ENCODE peak calls at places on chromosomes 16 and 17, in four cellular contexts. U is H1; R is naive thymus-derived CD4-positive, alpha-beta T cell; X is effector memory CD4-positive, alpha-beta T cell. B is an unnamed sample.

GRCh38 chr17:1905190-1905919 is 75.5 kb downstream of the RPA1 start:
- DNase-seq in U (no peak), R (no peak), X (no peak), B (no peak)

GRCh38 chr16:56882077-56882476 is 17.1 kb downstream of the SLC12A3 start:
- DNase-seq in U (no peak), R (no peak), X (no peak), B (no peak)

GRCh38 chr16:54707813-54708212 is 222.9 kb upstream of the IRX5 start:
- DNase-seq in U (no peak), R (no peak), X (no peak), B (no peak)

GRCh38 chr16:64898159-64898558 is 223.7 kb downstream of the CDH11 start:
- DNase-seq in U (no peak), R (no peak), X (no peak), B (no peak)

GRCh38 chr17:51029142-51029541 is 91.5 kb downstream of the SPAG9 start:
- DNase-seq in U (no peak), R (no peak), X (no peak), B (no peak)

GRCh38 chr16:64181526-64181925 is 940.3 kb downstream of the CDH11 start:
- DNase-seq in U (no peak), R (no peak), X (no peak), B (no peak)

GRCh38 chr17:8124350-8125195 is 667 bp upstream of the HES7 start:
- DNase-seq in U (peak; percentile 55), R (no peak), X (no peak), B (no peak)

GRCh38 chr16:86072328-86073102 is 173.6 kb downstream of the IRF8 start:
- DNase-seq in U (peak; percentile 80), R (no peak), X (no peak), B (peak; percentile 27)

GRCh38 chr16:79047337-79047736 is 553.2 kb downstream of the MAF start:
- DNase-seq in U (no peak), R (no peak), X (no peak), B (no peak)

GRCh38 chr16:53100889-53101288 is 46.1 kb downstream of the CHD9 start:
- DNase-seq in U (no peak), R (no peak), X (no peak), B (no peak)

GRCh38 chr17:68290268-68290954 is 516 bp downstream of the SLC16A6 start:
- DNase-seq in U (peak; percentile 71), R (peak; percentile 71), X (peak; percentile 67), B (peak; percentile 79)

GRCh38 chr16:14015017-14015416 is 56.1 kb upstream of the MRTFB start:
- DNase-seq in U (no peak), R (no peak), X (no peak), B (no peak)

GRCh38 chr17:77018504-77018903 is 122.3 kb upstream of the SEC14L1 start:
- DNase-seq in U (no peak), R (no peak), X (no peak), B (no peak)

GRCh38 chr16:19929062-19929511 is 44.4 kb upstream of the GPRC5B start:
- DNase-seq in U (no peak), R (no peak), X (no peak), B (no peak)

GRCh38 chr16:35664091-35664693 is 2204.8 kb downstream of the TP53TG3F start:
- DNase-seq in U (no peak), R (no peak), X (no peak), B (no peak)

GRCh38 chr17:72187544-72187943 is 66.7 kb downstream of the SOX9 start:
- DNase-seq in U (no peak), R (no peak), X (no peak), B (no peak)

GRCh38 chr16:67163164-67163902 is 1.2 kb upstream of the HSF4 start:
- DNase-seq in U (peak; percentile 73), R (no peak), X (no peak), B (no peak)

GRCh38 chr16:65125871-65126270 is 4.0 kb upstream of the CDH11 start:
- DNase-seq in U (no peak), R (no peak), X (no peak), B (no peak)

GRCh38 chr17:75763613-75764416 is 1.2 kb downstream of the GALK1 start:
- DNase-seq in U (no peak), R (no peak), X (no peak), B (no peak)

GRCh38 chr16:30116291-30117207 is 3.2 kb upstream of the GDPD3 start:
- DNase-seq in U (no peak), R (no peak), X (no peak), B (no peak)

GRCh38 chr16:51139568-51139967 is 11.5 kb downstream of the SALL1 start:
- DNase-seq in U (peak; percentile 23), R (no peak), X (no peak), B (no peak)

GRCh38 chr16:154223-155030 is 2.0 kb downstream of the HBZ start:
- DNase-seq in U (peak; percentile 81), R (no peak), X (no peak), B (no peak)

GRCh38 chr17:57379237-57380054 is 123.1 kb downstream of the MSI2 start:
- DNase-seq in U (no peak), R (no peak), X (no peak), B (no peak)

GRCh38 chr16:3131755-3132377 is 3.0 kb upstream of the ZNF213 start:
- DNase-seq in U (peak; percentile 85), R (no peak), X (no peak), B (peak; percentile 39)

GRCh38 chr17:36727577-36727976 is 126.2 kb downstream of the MRM1 start:
- DNase-seq in U (no peak), R (no peak), X (no peak), B (no peak)

GRCh38 chr17:19753661-19754463 is 5.8 kb upstream of the ALDH3A1 start:
- DNase-seq in U (no peak), R (no peak), X (no peak), B (no peak)

GRCh38 chr17:64202683-64203430 is 60.2 kb downstream of the TEX2 start:
- DNase-seq in U (no peak), R (no peak), X (no peak), B (no peak)

GRCh38 chr17:29706045-29706431 is 83.3 kb upstream of the CORO6 start:
- DNase-seq in U (no peak), R (no peak), X (no peak), B (no peak)
- H3K4me3 ChIP-seq in U (no peak overlapping the region), R (peak overlapping the region; percentile 56), X (peak overlapping the region; percentile 2), B (peak overlapping the region; percentile 12)

GRCh38 chr17:80261895-80262279 is 1.2 kb downstream of the RNF213 start:
- DNase-seq in U (no peak), R (no peak), X (no peak), B (no peak)
- H3K27ac ChIP-seq in U (peak overlapping the region; percentile 93), R (peak overlapping the region; percentile 93), X (peak overlapping the region; percentile 88), B (peak overlapping the region; percentile 74)

GRCh38 chr17:31321481-31321880 is at the start of gene EVI2A:
- DNase-seq in U (no peak), R (peak; percentile 89), X (peak; percentile 72), B (peak; percentile 91)

GRCh38 chr17:31318298-31319190 is 2.9 kb downstream of the EVI2A start:
- DNase-seq in U (no peak), R (peak; percentile 67), X (peak; percentile 66), B (peak; percentile 12)

GRCh38 chr17:31319253-31319661 is 2.2 kb downstream of the EVI2A start:
- DNase-seq in U (no peak), R (peak; percentile 52), X (no peak), B (no peak)

GRCh38 chr17:31320791-31321190 is 631 bp downstream of the EVI2A start:
- DNase-seq in U (no peak), R (no peak), X (no peak), B (no peak)

DNA sequence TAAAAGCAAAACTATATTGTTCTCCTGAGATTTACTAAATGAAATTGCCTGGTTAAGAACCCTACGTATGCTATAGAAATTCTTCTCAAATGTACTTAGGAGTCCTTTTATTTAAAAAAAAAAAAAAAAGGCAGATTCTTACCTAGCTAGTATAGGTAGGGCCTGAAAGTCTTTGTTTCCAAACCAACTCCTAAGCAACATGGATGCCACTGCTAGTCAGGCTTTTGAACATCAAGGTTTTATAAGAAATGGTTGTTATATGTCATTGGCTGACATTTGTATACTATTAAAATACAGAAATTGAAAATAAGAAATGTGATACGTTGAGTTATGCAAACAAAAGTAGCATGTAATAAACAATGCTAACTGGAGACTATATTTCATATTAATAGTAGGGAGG is 1.2 kb downstream of the EVI2A start:
- DNase-seq in U (no peak), R (no peak), X (no peak), B (no peak)
- H3K4me3 ChIP-seq in U (no peak overlapping the region), R (peak overlapping the region; percentile 66), X (peak overlapping the region; percentile 72), B (peak overlapping the region; percentile 83)

GRCh38 chr16:5026664-5027063 is 7.1 kb downstream of the NAGPA start:
- DNase-seq in U (no peak), R (no peak), X (no peak), B (no peak)

GRCh38 chr16:5027086-5027485 is 6.6 kb downstream of the NAGPA start:
- DNase-seq in U (no peak), R (no peak), X (no peak), B (no peak)

GRCh38 chr16:5025171-5025632 is 8.5 kb downstream of the NAGPA start:
- DNase-seq in U (peak; percentile 86), R (no peak), X (no peak), B (no peak)

GRCh38 chr16:5022521-5022920 is 11.2 kb downstream of the NAGPA start:
- DNase-seq in U (no peak), R (no peak), X (no peak), B (no peak)

DNA sequence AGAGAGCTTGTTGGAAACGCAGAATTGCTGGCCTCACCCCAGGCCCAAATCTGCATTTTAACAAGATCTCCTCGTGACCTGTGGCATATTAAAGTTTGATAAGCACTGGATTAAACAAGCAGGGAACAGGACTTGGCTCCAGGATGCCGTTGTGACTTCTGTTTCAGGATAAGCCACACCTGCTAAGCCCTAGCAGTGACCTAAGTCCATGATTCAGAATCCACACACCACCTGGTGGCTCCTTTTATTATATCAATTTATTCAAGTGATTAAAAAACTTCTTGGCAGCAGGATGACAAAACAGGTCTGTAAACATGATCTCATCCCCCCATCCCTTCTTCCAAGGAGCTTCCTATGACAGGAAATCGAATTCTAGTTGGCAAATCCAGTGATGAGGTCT is 9.1 kb downstream of the NAGPA start:
- DNase-seq in U (no peak), R (no peak), X (no peak), B (no peak)
- H3K27ac ChIP-seq in U (no peak overlapping the region), R (no peak overlapping the region), X (no peak overlapping the region), B (no peak overlapping the region)

GRCh38 chr17:55577011-55577586 is 65.8 kb upstream of the SMIM36 start:
- DNase-seq in U (no peak), R (peak; percentile 52), X (no peak), B (no peak)
- H3K4me3 ChIP-seq in U (no peak overlapping the region), R (peak overlapping the region; percentile 49), X (peak overlapping the region; percentile 60), B (peak overlapping the region; percentile 49)

GRCh38 chr16:46620265-46621005 is 744 bp downstream of the SHCBP1 start:
- DNase-seq in U (no peak), R (no peak), X (no peak), B (no peak)
- H3K27ac ChIP-seq in U (peak overlapping the region; percentile 64), R (no peak overlapping the region), X (no peak overlapping the region), B (no peak overlapping the region)

DNA sequence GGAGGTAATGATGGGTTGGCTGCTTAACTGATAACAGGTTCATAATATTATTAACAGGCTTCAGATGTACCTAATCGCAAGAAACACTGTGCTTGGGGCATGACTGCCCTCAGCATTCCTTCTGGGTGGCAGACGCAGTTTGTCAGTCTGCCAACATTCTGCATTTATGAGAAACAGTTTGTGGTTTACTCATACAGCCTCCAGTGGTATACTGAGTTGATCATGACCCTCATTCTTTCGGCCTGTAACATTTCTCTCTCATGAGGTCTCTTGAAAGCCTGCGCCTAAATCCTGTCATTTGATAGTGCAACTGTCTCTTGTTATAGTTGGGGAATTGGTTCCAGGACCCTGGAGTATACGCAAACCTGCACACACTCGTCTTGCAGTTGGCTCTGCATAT is 4.9 kb upstream of the RUSF1 start:
- DNase-seq in U (no peak), R (no peak), X (no peak), B (no peak)
- H3K4me3 ChIP-seq in U (no peak overlapping the region), R (no peak overlapping the region), X (no peak overlapping the region), B (no peak overlapping the region)

B was measured in CD8-positive, alpha-beta T cell.